ENCODE peak calls at places on chromosome 6, in ten cellular contexts. I, A, J, H, W, S, O, E, U and P are unnamed samples.

GRCh38 chr6:11275598-11275997 is 43.1 kb upstream of the NEDD9 start:
- DNase-seq in O (peak), I (peak), J (no peak), W (peak), S (no peak), A (peak), H (no peak), E (no peak), U (no peak), P (peak)

GRCh38 chr6:138485586-138486248 is 13.6 kb downstream of the NHSL1 start:
- DNase-seq in I (no peak), O (no peak), J (no peak), W (no peak), H (peak), A (no peak), U (no peak), E (no peak), S (no peak), P (no peak)

GRCh38 chr6:90820436-90820835 is 233.6 kb upstream of the MAP3K7 start:
- DNase-seq in E (no peak), U (no peak), W (no peak), S (no peak), I (no peak), J (no peak), O (no peak), A (no peak), H (no peak), P (no peak)

GRCh38 chr6:139981810-139982550 is 607.5 kb upstream of the CITED2 start:
- DNase-seq in W (peak), S (no peak), E (no peak), O (peak), J (no peak), I (no peak), U (no peak), H (peak), A (no peak), P (no peak)

GRCh38 chr6:6740595-6740994 is 152.1 kb downstream of the LY86 start:
- DNase-seq in I (no peak), J (no peak), U (no peak), A (no peak), O (no peak), W (no peak), E (no peak), S (no peak), H (no peak), P (no peak)

GRCh38 chr6:108464506-108465084 is 96.1 kb upstream of the FOXO3 start:
- DNase-seq in E (no peak), S (no peak), J (no peak), A (no peak), W (peak), U (no peak), O (no peak), H (no peak), I (no peak), P (no peak)

GRCh38 chr6:88975369-88975768 is 12.0 kb upstream of the RNGTT start:
- DNase-seq in H (no peak), E (no peak), U (no peak), S (no peak), I (no peak), O (no peak), W (no peak), J (no peak), A (no peak), P (no peak)

GRCh38 chr6:155311076-155311475 is 3.2 kb downstream of the TFB1M start:
- DNase-seq in U (no peak), H (no peak), S (no peak), A (no peak), J (no peak), E (no peak), O (no peak), W (no peak), I (no peak), P (no peak)

GRCh38 chr6:31031095-31031494 is 20.8 kb downstream of the MUC22 start:
- DNase-seq in I (no peak), A (peak), J (no peak), U (no peak), S (no peak), H (no peak), W (no peak), E (no peak), O (no peak), P (no peak)

DNA sequence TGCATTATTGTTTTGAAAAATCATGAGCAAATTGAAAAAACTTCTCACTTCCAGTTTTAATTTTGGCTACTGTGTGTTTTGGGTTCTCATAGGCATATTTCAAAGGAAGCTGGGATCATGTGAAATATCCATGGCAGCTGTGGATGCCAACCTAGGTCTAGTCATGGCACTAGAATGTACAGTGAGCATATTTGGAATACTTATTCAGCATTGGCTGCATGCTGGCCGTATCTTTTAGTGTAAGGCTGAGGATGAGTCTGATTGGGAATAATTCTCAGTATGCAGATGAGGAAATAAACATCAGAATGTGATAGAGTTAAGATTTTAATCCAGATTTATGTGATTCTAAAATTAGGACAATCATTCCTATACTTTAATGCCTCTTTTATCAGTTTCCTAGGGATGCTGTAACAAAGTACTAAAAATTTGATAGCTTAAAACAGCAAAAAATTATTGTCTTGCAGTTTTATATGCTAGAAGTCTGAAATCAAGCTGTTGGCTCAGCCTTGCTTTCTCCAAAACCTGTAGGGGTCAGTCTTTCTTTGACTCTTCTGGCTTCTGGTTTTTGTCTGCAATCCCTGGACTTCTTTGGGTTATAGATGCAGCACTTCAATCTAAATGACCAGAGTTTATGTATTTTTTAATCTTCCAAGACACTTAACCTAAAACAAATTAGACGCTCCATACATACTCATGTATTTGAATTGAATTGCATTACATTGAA is 37.7 kb upstream of the DEFB112 start:
- DNase-seq in J (no peak), U (no peak), I (no peak), W (no peak), E (no peak), H (no peak), O (no peak), S (no peak), A (no peak), P (no peak)
- TF ChIP-seq CTCF in J (no peak), U (no peak), I (no peak), W (no peak), E (no peak), H (no peak), O (no peak), S (no peak), A (no peak), P (no peak)

GRCh38 chr6:42260972-42261371 is 43.3 kb upstream of the MRPS10 start:
- DNase-seq in A (peak), I (no peak), E (no peak), W (no peak), J (no peak), U (no peak), O (no peak), S (no peak), H (peak), P (peak)

GRCh38 chr6:42257614-42258013 is 40.0 kb upstream of the MRPS10 start:
- DNase-seq in E (no peak), H (no peak), O (no peak), W (no peak), U (no peak), J (no peak), S (no peak), A (no peak), I (no peak), P (no peak)

GRCh38 chr6:42259841-42260395 is 42.3 kb upstream of the MRPS10 start:
- DNase-seq in E (no peak), H (no peak), S (no peak), U (no peak), W (no peak), J (no peak), A (no peak), O (no peak), I (no peak), P (no peak)

GRCh38 chr6:42260424-42260888 is 42.8 kb upstream of the MRPS10 start:
- DNase-seq in H (no peak), W (peak), I (no peak), E (no peak), O (no peak), U (peak), J (no peak), A (no peak), S (no peak), P (no peak)

DNA sequence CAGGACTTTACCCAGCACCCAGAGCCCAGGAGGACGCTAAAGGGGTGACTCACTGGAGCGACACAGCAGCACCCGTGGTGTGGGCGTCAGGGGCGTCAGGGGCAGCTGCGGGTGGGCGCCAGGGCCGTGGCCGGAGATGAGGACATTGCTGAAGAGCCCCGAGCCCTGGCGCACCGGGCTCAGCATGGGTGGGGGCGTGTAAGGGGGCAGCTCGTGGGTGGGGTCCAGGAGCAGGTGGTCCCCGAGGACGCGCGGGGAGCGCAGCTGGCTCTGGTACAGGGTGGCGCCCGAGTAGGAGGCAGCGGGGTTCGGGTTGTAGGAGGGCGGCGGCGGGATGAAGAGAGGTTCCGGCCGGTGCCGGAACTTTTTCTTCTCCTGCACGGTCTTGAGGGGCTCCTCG is 41.6 kb upstream of the MRPS10 start:
- DNase-seq in S (no peak), J (no peak), W (no peak), U (no peak), O (no peak), H (no peak), I (no peak), A (no peak), E (no peak), P (no peak)
- TF ChIP-seq CTCF in S (no peak), J (no peak), W (no peak), U (no peak), O (no peak), H (no peak), I (no peak), A (no peak), E (no peak), P (no peak)

DNA sequence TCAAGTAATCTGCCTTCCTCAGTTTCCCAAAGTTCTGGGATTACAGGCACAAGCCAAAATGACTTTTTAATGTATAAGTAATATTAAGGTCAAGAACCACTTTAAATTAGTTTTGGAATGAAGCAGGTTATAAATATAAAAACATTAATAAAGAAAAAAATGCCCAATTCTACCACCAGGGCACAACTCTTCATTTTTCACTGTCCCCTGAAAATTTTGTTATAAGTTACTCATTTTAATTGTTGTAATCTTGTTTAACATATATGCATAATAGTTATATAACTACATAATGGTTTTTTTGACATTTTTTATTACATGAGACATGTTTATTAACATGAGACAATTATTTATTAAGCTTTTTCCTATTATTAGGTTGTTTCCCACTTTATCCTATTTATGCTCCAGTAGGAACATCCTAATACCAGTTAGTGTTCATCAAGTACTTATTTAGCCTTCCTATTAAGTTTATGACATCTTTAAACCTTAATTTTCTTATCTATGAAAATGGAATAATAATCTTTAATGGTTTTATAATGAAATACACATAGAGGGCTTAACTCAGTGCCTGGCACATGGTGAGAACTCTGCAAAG is 182.1 kb upstream of the SCGN start:
- DNase-seq in W (no peak), J (no peak), I (no peak), E (no peak), S (no peak), O (no peak), U (no peak), H (no peak), A (no peak), P (no peak)
- TF ChIP-seq CTCF in W (no peak), J (no peak), I (no peak), E (peak), S (no peak), O (no peak), U (no peak), H (peak), A (peak), P (no peak)

GRCh38 chr6:152351742-152352141 is 285.4 kb downstream of the SYNE1 start:
- DNase-seq in H (no peak), J (no peak), U (no peak), I (no peak), A (no peak), S (no peak), E (no peak), W (no peak), O (no peak), P (no peak)

GRCh38 chr6:152348116-152348515 is 289.0 kb downstream of the SYNE1 start:
- DNase-seq in I (no peak), S (no peak), U (no peak), O (no peak), J (no peak), H (no peak), E (no peak), A (no peak), W (no peak), P (no peak)

GRCh38 chr6:152355166-152355565 is 282.0 kb downstream of the SYNE1 start:
- DNase-seq in W (no peak), U (no peak), A (no peak), S (no peak), E (no peak), H (no peak), I (no peak), O (no peak), J (no peak), P (no peak)

GRCh38 chr6:152353440-152353839 is 283.7 kb downstream of the SYNE1 start:
- DNase-seq in A (no peak), S (no peak), U (no peak), O (no peak), H (no peak), J (no peak), I (no peak), E (no peak), W (no peak), P (no peak)

DNA sequence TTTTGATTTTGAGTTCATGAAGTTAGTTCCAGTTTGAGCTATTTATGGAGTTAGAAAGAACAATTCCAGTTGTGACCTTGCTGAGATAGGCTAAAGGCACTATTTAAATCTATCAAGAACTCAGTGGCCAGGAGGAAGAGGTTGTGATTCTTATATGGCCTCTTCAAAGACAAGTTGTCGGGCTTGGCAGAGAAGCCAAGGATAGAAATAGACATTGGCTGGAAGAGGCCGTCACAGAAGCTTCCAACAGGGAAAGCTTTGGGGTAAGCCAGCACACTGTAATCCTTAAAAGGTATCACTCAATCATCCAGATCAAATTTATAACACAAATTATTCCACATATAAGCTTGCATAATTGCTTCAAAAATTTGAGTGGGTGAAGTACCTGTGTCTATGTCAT is 286.1 kb downstream of the SYNE1 start:
- DNase-seq in S (no peak), J (no peak), I (no peak), A (no peak), O (no peak), H (no peak), E (no peak), U (no peak), W (no peak), P (no peak)
- TF ChIP-seq CTCF in S (no peak), J (no peak), I (no peak), A (no peak), O (no peak), H (no peak), E (no peak), U (no peak), W (no peak), P (no peak)